ENCODE peak calls at places on chromosomes 13 and 19, in five cellular contexts. C is cardiac muscle cell; D is CD4-positive, CD25-positive, alpha-beta regulatory T cell; O is transverse colon; R is breast epithelium. K is an unnamed sample.

GRCh38 chr13:97385854-97386253 is 48.1 kb upstream of the RAP2A start:
- DNase-seq in C (no peak), D (no peak), O (no peak), R (no peak), K (no peak)

GRCh38 chr19:4877753-4878490 is 10.5 kb upstream of the PLIN3 start:
- DNase-seq in O (peak; percentile 31), D (no peak), R (no peak), C (no peak), K (peak; percentile 84)

GRCh38 chr19:19113040-19113541 is 25.2 kb downstream of the TMEM161A start:
- DNase-seq in D (no peak), C (peak; percentile 82), R (no peak), O (no peak), K (no peak)

GRCh38 chr13:51397262-51397933 is 55.4 kb downstream of the INTS6 start:
- DNase-seq in D (no peak), O (peak; percentile 10), R (no peak), C (no peak), K (peak; percentile 51)

GRCh38 chr13:111514646-111515617 is 194.5 kb downstream of the TEX29 start:
- DNase-seq in C (no peak), R (peak; percentile 40), O (no peak), D (no peak), K (no peak)

GRCh38 chr13:45456196-45456972 is 8.4 kb upstream of the COG3 start:
- DNase-seq in C (no peak), D (no peak), O (no peak), R (no peak), K (no peak)

GRCh38 chr19:40523322-40524047 is 53.2 kb upstream of the SHKBP1 start:
- DNase-seq in O (peak; percentile 88), R (no peak), C (peak; percentile 77), D (no peak), K (peak; percentile 62)

GRCh38 chr19:10339380-10339960 is at the start of gene ICAM3:
- DNase-seq in D (peak; percentile 61), R (no peak), C (no peak), O (peak; percentile 58), K (no peak)

GRCh38 chr13:44040754-44041100 is 161.0 kb downstream of the LACC1 start:
- DNase-seq in R (no peak), O (no peak), D (no peak), C (no peak), K (no peak)

GRCh38 chr19:3036119-3036794 is 7.2 kb upstream of the TLE2 start:
- DNase-seq in O (peak; percentile 96), C (peak; percentile 95), R (peak; percentile 94), D (peak; percentile 83), K (peak; percentile 92)

GRCh38 chr13:95298169-95298940 is 2.9 kb downstream of the ABCC4 start:
- DNase-seq in R (no peak), C (no peak), O (no peak), D (no peak), K (no peak)

GRCh38 chr13:95292622-95293021 is 8.6 kb downstream of the ABCC4 start:
- DNase-seq in O (no peak), R (no peak), C (no peak), D (no peak), K (no peak)

GRCh38 chr13:95296326-95296939 is 4.8 kb downstream of the ABCC4 start:
- DNase-seq in C (peak; percentile 51), D (no peak), R (no peak), O (peak; percentile 66), K (peak; percentile 42)

GRCh38 chr13:95298971-95299627 is 2.2 kb downstream of the ABCC4 start:
- DNase-seq in C (no peak), O (no peak), D (no peak), R (no peak), K (no peak)

GRCh38 chr13:95295026-95295425 is 6.2 kb downstream of the ABCC4 start:
- DNase-seq in D (no peak), R (no peak), C (no peak), O (no peak), K (no peak)
- H3K27ac ChIP-seq in D (no peak overlapping the region), R (no peak overlapping the region), C (no peak overlapping the region), O (no peak overlapping the region), K (no peak overlapping the region)

DNA sequence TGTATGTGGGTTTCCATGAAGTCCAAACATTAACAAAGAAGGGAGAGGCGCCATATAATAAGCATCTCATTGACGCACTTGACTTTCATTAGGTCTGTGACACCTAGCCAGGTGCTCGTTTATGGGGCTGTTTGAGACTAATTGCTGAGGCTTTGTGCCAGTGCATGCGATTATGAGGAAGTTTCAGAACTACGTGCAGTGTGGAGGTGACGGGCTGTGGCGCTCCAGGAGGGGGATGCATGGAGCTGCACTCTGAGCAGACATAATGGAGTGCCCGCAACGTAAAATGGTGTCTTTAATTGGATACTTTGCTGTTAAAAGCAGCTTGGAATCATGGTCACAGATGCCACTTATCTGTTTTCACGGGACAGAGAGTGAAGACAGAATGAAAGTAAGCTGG is 223.2 kb downstream of the FGF9 start:
- DNase-seq in D (no peak), O (peak; percentile 78), C (no peak), R (no peak), K (no peak)
- H3K4me3 ChIP-seq in D (no peak overlapping the region), O (peak overlapping the region; percentile 20), C (no peak overlapping the region), R (no peak overlapping the region), K (no peak overlapping the region)

DNA sequence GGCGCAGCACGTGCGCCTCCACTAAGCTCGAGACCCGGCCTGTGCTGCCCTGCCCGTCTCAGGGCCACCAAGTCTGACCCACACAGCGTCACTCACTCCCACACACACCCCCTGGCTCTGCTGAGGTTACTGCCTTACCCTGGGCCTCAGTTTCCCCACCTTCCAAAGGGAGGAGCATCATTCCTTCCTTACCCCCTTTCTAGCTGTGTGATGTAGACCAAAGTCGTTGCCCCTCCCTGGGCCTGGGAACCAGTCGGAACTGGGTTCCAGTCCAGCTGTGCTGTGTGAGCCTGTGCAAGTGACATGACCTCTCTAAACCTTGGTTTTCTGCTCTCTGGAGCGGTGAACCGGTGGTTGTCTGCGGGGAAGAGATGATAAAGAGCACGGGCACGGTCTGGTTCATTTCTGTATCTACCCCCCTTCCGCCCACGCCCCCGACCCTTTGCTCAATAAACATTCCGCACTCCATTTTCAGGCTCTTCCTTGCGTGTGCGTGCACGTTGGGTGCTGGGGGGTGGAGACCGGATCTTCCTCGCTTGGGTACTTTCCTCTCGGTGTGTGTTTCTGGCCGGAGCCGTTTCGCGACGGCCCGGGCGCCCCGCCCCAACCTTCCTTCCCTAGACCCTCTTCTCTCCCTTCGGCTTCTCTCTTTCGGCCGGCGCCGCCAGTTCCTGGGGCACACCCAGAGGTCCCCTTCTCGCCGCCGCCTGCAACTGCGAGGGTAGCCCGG is at the start of gene ZNF581:
- DNase-seq in C (peak; percentile 83), R (peak; percentile 72), D (peak; percentile 79), O (peak; percentile 82), K (peak; percentile 78)
- H3K27ac ChIP-seq in C (peak within 1 kb of the TSS; percentile 91), R (peak within 1 kb of the TSS; percentile 98), D (peak within 1 kb of the TSS; percentile 80), O (peak within 1 kb of the TSS; percentile 93), K (peak within 1 kb of the TSS; percentile 79)

DNA sequence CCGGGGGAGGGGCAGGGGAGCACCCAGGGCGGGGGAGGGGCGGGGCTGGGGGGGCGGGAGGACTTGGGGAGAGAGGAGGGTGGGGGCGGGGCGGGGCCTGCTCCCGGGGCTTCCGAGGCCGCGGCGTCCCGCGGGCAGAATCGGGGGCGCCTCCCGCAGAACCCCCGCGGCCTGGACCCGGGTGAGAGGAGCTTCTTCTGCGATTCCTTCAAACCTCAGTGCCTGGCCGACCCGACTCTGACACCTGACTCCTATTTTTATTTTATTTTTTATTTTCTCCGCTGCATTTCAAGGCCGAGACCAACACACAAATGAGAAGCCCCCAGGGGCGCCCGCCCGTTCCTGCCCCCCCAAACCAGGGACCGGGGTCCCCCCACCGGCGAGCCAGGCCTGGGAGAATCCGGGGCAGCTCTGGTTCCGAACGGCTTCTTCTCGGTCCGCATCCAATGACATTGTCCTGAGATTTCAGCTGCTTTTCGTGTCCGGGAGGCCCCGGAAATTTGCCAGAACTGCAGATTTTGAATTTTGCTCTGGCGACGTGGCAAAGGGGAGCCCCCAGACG is 522 bp upstream of the GRTP1 start:
- DNase-seq in C (peak; percentile 42), D (no peak), R (no peak), O (peak; percentile 17), K (peak; percentile 45)
- H3K4me3 ChIP-seq in C (peak overlapping the region; percentile 28), D (no peak overlapping the region), R (peak overlapping the region; percentile 80), O (peak overlapping the region; percentile 59), K (peak overlapping the region; percentile 63)

DNA sequence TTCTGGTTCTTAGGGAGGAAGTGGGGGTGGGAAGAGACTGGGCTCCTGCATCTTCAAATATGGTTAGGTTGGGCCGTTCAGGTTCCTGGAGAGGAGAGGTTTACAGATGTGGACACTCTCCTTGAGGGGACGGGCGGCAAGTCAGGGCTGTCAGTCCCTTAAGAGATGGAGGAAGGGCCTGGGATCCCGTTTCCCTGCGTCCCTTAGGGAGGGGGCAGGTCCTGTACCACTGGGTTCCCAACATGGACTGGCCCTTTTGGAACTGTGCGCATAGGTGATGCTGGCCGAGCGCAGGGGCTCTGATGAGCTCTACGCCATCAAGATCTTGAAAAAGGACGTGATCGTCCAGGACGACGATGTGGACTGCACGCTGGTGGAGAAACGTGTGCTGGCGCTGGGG is 10.9 kb upstream of the CACNG7 start:
- DNase-seq in C (no peak), R (no peak), D (no peak), O (no peak), K (peak; percentile 0)
- H3K27ac ChIP-seq in C (no peak overlapping the region), R (no peak overlapping the region), D (no peak overlapping the region), O (no peak overlapping the region), K (no peak overlapping the region)

DNA sequence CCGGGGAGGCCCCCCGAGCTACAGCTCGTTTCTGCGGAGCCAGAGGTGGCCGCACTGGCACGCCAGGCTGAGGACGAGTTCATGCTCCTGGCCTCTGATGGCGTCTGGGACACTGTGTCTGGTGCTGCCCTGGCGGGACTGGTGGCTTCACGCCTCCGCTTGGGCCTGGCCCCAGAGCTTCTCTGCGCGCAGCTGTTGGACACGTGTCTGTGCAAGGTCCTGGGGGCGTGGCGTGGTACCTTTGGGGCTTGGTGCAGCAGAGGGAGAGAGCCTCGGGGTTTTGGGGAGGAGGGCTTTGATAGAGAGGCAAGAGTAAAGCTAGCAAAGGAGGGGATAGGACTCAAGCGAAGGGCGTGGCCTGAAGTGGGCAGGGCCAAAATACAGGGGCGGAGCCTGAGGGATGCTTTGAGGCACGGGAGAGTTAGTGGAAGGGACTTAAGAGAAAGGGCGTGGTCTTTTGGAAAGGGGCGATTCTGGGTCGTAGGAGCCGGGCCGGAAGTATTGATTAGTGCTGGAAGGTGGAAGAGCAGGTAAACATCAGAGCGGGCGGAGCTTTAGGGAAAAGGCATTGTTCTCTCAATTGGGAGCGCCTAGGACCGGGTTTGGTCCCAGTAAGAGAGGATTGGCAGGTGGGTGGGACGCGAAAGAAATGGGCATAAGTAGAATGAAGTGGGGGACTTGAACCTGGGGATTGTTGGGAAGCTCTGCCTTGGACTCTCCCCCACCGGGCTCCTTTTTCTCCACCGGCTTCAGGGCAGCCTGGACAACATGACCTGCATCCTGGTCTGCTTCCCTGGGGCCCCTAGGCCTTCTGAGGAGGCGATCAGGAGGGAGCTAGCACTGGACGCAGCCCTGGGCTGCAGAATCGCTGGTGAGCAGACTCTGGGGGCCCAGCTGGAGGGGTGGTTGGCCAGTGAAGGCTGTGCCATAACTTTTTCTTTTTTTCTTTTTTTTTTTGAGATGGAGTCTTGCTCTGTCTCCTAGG is 1.2 kb downstream of the PPM1N start:
- DNase-seq in C (peak; percentile 49), O (peak; percentile 68), D (peak; percentile 58), R (no peak), K (peak; percentile 80)
- H3K4me3 ChIP-seq in C (peak overlapping the region; percentile 12), O (peak overlapping the region; percentile 41), D (no peak overlapping the region), R (peak overlapping the region; percentile 44), K (peak overlapping the region; percentile 39)

DNA sequence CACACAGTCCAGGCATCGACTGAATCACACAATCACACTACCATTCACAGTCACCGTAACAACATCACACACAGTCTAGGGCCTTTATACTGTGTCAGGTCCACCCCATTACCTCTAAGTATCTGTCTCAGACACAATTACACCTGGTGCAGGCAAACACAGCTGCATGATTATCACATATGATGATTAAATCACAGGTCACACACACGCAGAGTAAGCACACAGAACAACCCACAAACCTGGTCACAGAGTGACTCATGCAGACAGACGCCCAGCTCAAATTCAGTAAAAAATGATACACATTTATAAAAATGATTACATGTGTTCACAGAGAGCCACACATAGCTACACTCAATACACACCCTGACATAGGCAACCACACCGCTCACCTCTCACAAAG is 1.2 kb upstream of the ZSCAN22 start:
- DNase-seq in R (no peak), D (no peak), C (no peak), O (no peak), K (no peak)
- H3K27ac ChIP-seq in R (no peak overlapping the region), D (no peak overlapping the region), C (no peak overlapping the region), O (no peak overlapping the region), K (no peak overlapping the region)